ENCODE peak calls at places on chromosomes 1 and 21, in six cellular contexts. One of them, this sample, is unnamed.

GRCh38 chr1:174743654-174744561 is 255.8 kb upstream of the CACYBP start:
- DNase-seq in effector CD4-positive, alpha-beta T cell: no peak
- DNase-seq in neural progenitor cell: peak
- DNase-seq in T-helper 17 cell: no peak
- DNase-seq in NCI-H1092: peak
- DNase-seq in activated CD4-positive, alpha-beta memory T cell treated with anti-CD3 and anti-CD28 coated beads, Interleukin-2, amount 10 ng/mL, durations not matched to agents 7 days and 5 days: no peak
- DNase-seq in this sample: peak

GRCh38 chr1:159090566-159091546 is 14.3 kb upstream of the AIM2 start:
- DNase-seq in effector CD4-positive, alpha-beta T cell: no peak
- DNase-seq in neural progenitor cell: no peak
- DNase-seq in T-helper 17 cell: no peak
- DNase-seq in NCI-H1092: no peak
- DNase-seq in activated CD4-positive, alpha-beta memory T cell treated with anti-CD3 and anti-CD28 coated beads, Interleukin-2, amount 10 ng/mL, durations not matched to agents 7 days and 5 days: no peak
- DNase-seq in this sample: no peak

GRCh38 chr1:176905648-176906047 is 258.9 kb downstream of the ASTN1 start:
- DNase-seq in effector CD4-positive, alpha-beta T cell: no peak
- DNase-seq in neural progenitor cell: no peak
- DNase-seq in T-helper 17 cell: no peak
- DNase-seq in NCI-H1092: no peak
- DNase-seq in activated CD4-positive, alpha-beta memory T cell treated with anti-CD3 and anti-CD28 coated beads, Interleukin-2, amount 10 ng/mL, durations not matched to agents 7 days and 5 days: no peak
- DNase-seq in this sample: no peak

GRCh38 chr1:43716559-43717281 is 9.4 kb downstream of the ST3GAL3 start:
- DNase-seq in effector CD4-positive, alpha-beta T cell: no peak
- DNase-seq in neural progenitor cell: no peak
- DNase-seq in T-helper 17 cell: no peak
- DNase-seq in NCI-H1092: no peak
- DNase-seq in activated CD4-positive, alpha-beta memory T cell treated with anti-CD3 and anti-CD28 coated beads, Interleukin-2, amount 10 ng/mL, durations not matched to agents 7 days and 5 days: no peak
- DNase-seq in this sample: no peak

GRCh38 chr1:231310391-231310934 is 27.2 kb downstream of the EXOC8 start:
- DNase-seq in effector CD4-positive, alpha-beta T cell: no peak
- DNase-seq in neural progenitor cell: no peak
- DNase-seq in T-helper 17 cell: no peak
- DNase-seq in NCI-H1092: no peak
- DNase-seq in activated CD4-positive, alpha-beta memory T cell treated with anti-CD3 and anti-CD28 coated beads, Interleukin-2, amount 10 ng/mL, durations not matched to agents 7 days and 5 days: no peak
- DNase-seq in this sample: no peak

GRCh38 chr1:5731110-5731423 is 261.2 kb downstream of the NPHP4 start:
- DNase-seq in effector CD4-positive, alpha-beta T cell: no peak
- DNase-seq in neural progenitor cell: no peak
- DNase-seq in T-helper 17 cell: no peak
- DNase-seq in NCI-H1092: no peak
- DNase-seq in activated CD4-positive, alpha-beta memory T cell treated with anti-CD3 and anti-CD28 coated beads, Interleukin-2, amount 10 ng/mL, durations not matched to agents 7 days and 5 days: no peak
- DNase-seq in this sample: no peak

GRCh38 chr1:200359610-200360163 is 50.1 kb downstream of the ZNF281 start:
- DNase-seq in effector CD4-positive, alpha-beta T cell: no peak
- DNase-seq in neural progenitor cell: no peak
- DNase-seq in T-helper 17 cell: no peak
- DNase-seq in NCI-H1092: no peak
- DNase-seq in activated CD4-positive, alpha-beta memory T cell treated with anti-CD3 and anti-CD28 coated beads, Interleukin-2, amount 10 ng/mL, durations not matched to agents 7 days and 5 days: no peak
- DNase-seq in this sample: no peak

GRCh38 chr1:243942196-243943150 is 92.4 kb upstream of the AKT3 start:
- DNase-seq in effector CD4-positive, alpha-beta T cell: no peak
- DNase-seq in neural progenitor cell: no peak
- DNase-seq in T-helper 17 cell: no peak
- DNase-seq in NCI-H1092: no peak
- DNase-seq in activated CD4-positive, alpha-beta memory T cell treated with anti-CD3 and anti-CD28 coated beads, Interleukin-2, amount 10 ng/mL, durations not matched to agents 7 days and 5 days: no peak
- DNase-seq in this sample: no peak

GRCh38 chr1:193457676-193458075 is 271.3 kb upstream of the B3GALT2 start:
- DNase-seq in effector CD4-positive, alpha-beta T cell: peak
- DNase-seq in neural progenitor cell: no peak
- DNase-seq in T-helper 17 cell: no peak
- DNase-seq in NCI-H1092: no peak
- DNase-seq in activated CD4-positive, alpha-beta memory T cell treated with anti-CD3 and anti-CD28 coated beads, Interleukin-2, amount 10 ng/mL, durations not matched to agents 7 days and 5 days: peak
- DNase-seq in this sample: no peak

GRCh38 chr21:42155045-42155855 is 63.7 kb upstream of the ABCG1 start:
- DNase-seq in effector CD4-positive, alpha-beta T cell: no peak
- DNase-seq in neural progenitor cell: no peak
- DNase-seq in T-helper 17 cell: no peak
- DNase-seq in NCI-H1092: no peak
- DNase-seq in activated CD4-positive, alpha-beta memory T cell treated with anti-CD3 and anti-CD28 coated beads, Interleukin-2, amount 10 ng/mL, durations not matched to agents 7 days and 5 days: no peak
- DNase-seq in this sample: no peak

GRCh38 chr21:32626633-32627196 is 14.5 kb upstream of the CFAP298 start:
- DNase-seq in effector CD4-positive, alpha-beta T cell: no peak
- DNase-seq in neural progenitor cell: no peak
- DNase-seq in T-helper 17 cell: no peak
- DNase-seq in NCI-H1092: no peak
- DNase-seq in activated CD4-positive, alpha-beta memory T cell treated with anti-CD3 and anti-CD28 coated beads, Interleukin-2, amount 10 ng/mL, durations not matched to agents 7 days and 5 days: no peak
- DNase-seq in this sample: peak

GRCh38 chr1:59986736-59987310 is 60.2 kb upstream of the CYP2J2 start:
- DNase-seq in effector CD4-positive, alpha-beta T cell: no peak
- DNase-seq in neural progenitor cell: no peak
- DNase-seq in T-helper 17 cell: no peak
- DNase-seq in NCI-H1092: no peak
- DNase-seq in activated CD4-positive, alpha-beta memory T cell treated with anti-CD3 and anti-CD28 coated beads, Interleukin-2, amount 10 ng/mL, durations not matched to agents 7 days and 5 days: no peak
- DNase-seq in this sample: no peak

GRCh38 chr1:227795732-227796131 is 19.7 kb upstream of the PRSS38 start:
- DNase-seq in effector CD4-positive, alpha-beta T cell: no peak
- DNase-seq in neural progenitor cell: no peak
- DNase-seq in T-helper 17 cell: no peak
- DNase-seq in NCI-H1092: no peak
- DNase-seq in activated CD4-positive, alpha-beta memory T cell treated with anti-CD3 and anti-CD28 coated beads, Interleukin-2, amount 10 ng/mL, durations not matched to agents 7 days and 5 days: no peak
- DNase-seq in this sample: no peak

GRCh38 chr1:232477728-232478127 is 152.2 kb downstream of the SIPA1L2 start:
- DNase-seq in effector CD4-positive, alpha-beta T cell: no peak
- DNase-seq in neural progenitor cell: peak
- DNase-seq in T-helper 17 cell: no peak
- DNase-seq in NCI-H1092: no peak
- DNase-seq in activated CD4-positive, alpha-beta memory T cell treated with anti-CD3 and anti-CD28 coated beads, Interleukin-2, amount 10 ng/mL, durations not matched to agents 7 days and 5 days: no peak
- DNase-seq in this sample: peak

GRCh38 chr21:35840949-35841348 is 219.4 kb downstream of the SETD4 start:
- DNase-seq in effector CD4-positive, alpha-beta T cell: no peak
- DNase-seq in neural progenitor cell: no peak
- DNase-seq in T-helper 17 cell: no peak
- DNase-seq in NCI-H1092: no peak
- DNase-seq in activated CD4-positive, alpha-beta memory T cell treated with anti-CD3 and anti-CD28 coated beads, Interleukin-2, amount 10 ng/mL, durations not matched to agents 7 days and 5 days: no peak
- DNase-seq in this sample: no peak

GRCh38 chr1:8816831-8817412 is 518 bp downstream of the RERE start:
- DNase-seq in effector CD4-positive, alpha-beta T cell: peak
- DNase-seq in neural progenitor cell: peak
- DNase-seq in T-helper 17 cell: no peak
- DNase-seq in NCI-H1092: no peak
- DNase-seq in activated CD4-positive, alpha-beta memory T cell treated with anti-CD3 and anti-CD28 coated beads, Interleukin-2, amount 10 ng/mL, durations not matched to agents 7 days and 5 days: peak
- DNase-seq in this sample: no peak

GRCh38 chr1:45552309-45552708 is 1.7 kb downstream of the AKR1A1 start:
- DNase-seq in effector CD4-positive, alpha-beta T cell: no peak
- DNase-seq in neural progenitor cell: no peak
- DNase-seq in T-helper 17 cell: no peak
- DNase-seq in NCI-H1092: peak
- DNase-seq in activated CD4-positive, alpha-beta memory T cell treated with anti-CD3 and anti-CD28 coated beads, Interleukin-2, amount 10 ng/mL, durations not matched to agents 7 days and 5 days: no peak
- DNase-seq in this sample: no peak

GRCh38 chr1:157483635-157484034 is 68.7 kb downstream of the FCRL5 start:
- DNase-seq in effector CD4-positive, alpha-beta T cell: no peak
- DNase-seq in neural progenitor cell: no peak
- DNase-seq in T-helper 17 cell: no peak
- DNase-seq in NCI-H1092: no peak
- DNase-seq in activated CD4-positive, alpha-beta memory T cell treated with anti-CD3 and anti-CD28 coated beads, Interleukin-2, amount 10 ng/mL, durations not matched to agents 7 days and 5 days: no peak
- DNase-seq in this sample: no peak

GRCh38 chr1:92797297-92797696 is 12.4 kb upstream of the EVI5 start:
- DNase-seq in effector CD4-positive, alpha-beta T cell: no peak
- DNase-seq in neural progenitor cell: no peak
- DNase-seq in T-helper 17 cell: no peak
- DNase-seq in NCI-H1092: no peak
- DNase-seq in activated CD4-positive, alpha-beta memory T cell treated with anti-CD3 and anti-CD28 coated beads, Interleukin-2, amount 10 ng/mL, durations not matched to agents 7 days and 5 days: no peak
- DNase-seq in this sample: no peak

GRCh38 chr21:14995695-14996490 is 68.9 kb downstream of the NRIP1 start:
- DNase-seq in effector CD4-positive, alpha-beta T cell: no peak
- DNase-seq in neural progenitor cell: no peak
- DNase-seq in T-helper 17 cell: no peak
- DNase-seq in NCI-H1092: no peak
- DNase-seq in activated CD4-positive, alpha-beta memory T cell treated with anti-CD3 and anti-CD28 coated beads, Interleukin-2, amount 10 ng/mL, durations not matched to agents 7 days and 5 days: no peak
- DNase-seq in this sample: no peak

GRCh38 chr1:10399487-10399917 is 638 bp downstream of the PGD start:
- DNase-seq in effector CD4-positive, alpha-beta T cell: no peak
- DNase-seq in neural progenitor cell: no peak
- DNase-seq in T-helper 17 cell: no peak
- DNase-seq in NCI-H1092: no peak
- DNase-seq in activated CD4-positive, alpha-beta memory T cell treated with anti-CD3 and anti-CD28 coated beads, Interleukin-2, amount 10 ng/mL, durations not matched to agents 7 days and 5 days: no peak
- DNase-seq in this sample: no peak

GRCh38 chr1:108141604-108142003 is 58.5 kb downstream of the SLC25A24 start:
- DNase-seq in effector CD4-positive, alpha-beta T cell: no peak
- DNase-seq in neural progenitor cell: no peak
- DNase-seq in T-helper 17 cell: no peak
- DNase-seq in NCI-H1092: no peak
- DNase-seq in activated CD4-positive, alpha-beta memory T cell treated with anti-CD3 and anti-CD28 coated beads, Interleukin-2, amount 10 ng/mL, durations not matched to agents 7 days and 5 days: no peak
- DNase-seq in this sample: peak

GRCh38 chr21:44883250-44883649 is 9.8 kb upstream of the PTTG1IP start:
- DNase-seq in effector CD4-positive, alpha-beta T cell: no peak
- DNase-seq in neural progenitor cell: no peak
- DNase-seq in T-helper 17 cell: no peak
- DNase-seq in NCI-H1092: no peak
- DNase-seq in activated CD4-positive, alpha-beta memory T cell treated with anti-CD3 and anti-CD28 coated beads, Interleukin-2, amount 10 ng/mL, durations not matched to agents 7 days and 5 days: no peak
- DNase-seq in this sample: no peak

GRCh38 chr1:45643978-45644377 is 20.1 kb upstream of the CCDC17 start:
- DNase-seq in effector CD4-positive, alpha-beta T cell: no peak
- DNase-seq in neural progenitor cell: no peak
- DNase-seq in T-helper 17 cell: no peak
- DNase-seq in NCI-H1092: no peak
- DNase-seq in activated CD4-positive, alpha-beta memory T cell treated with anti-CD3 and anti-CD28 coated beads, Interleukin-2, amount 10 ng/mL, durations not matched to agents 7 days and 5 days: no peak
- DNase-seq in this sample: no peak

GRCh38 chr21:14543983-14544382 is 2.1 kb downstream of the SAMSN1 start:
- DNase-seq in effector CD4-positive, alpha-beta T cell: no peak
- DNase-seq in neural progenitor cell: no peak
- DNase-seq in T-helper 17 cell: no peak
- DNase-seq in NCI-H1092: no peak
- DNase-seq in activated CD4-positive, alpha-beta memory T cell treated with anti-CD3 and anti-CD28 coated beads, Interleukin-2, amount 10 ng/mL, durations not matched to agents 7 days and 5 days: no peak
- DNase-seq in this sample: no peak

GRCh38 chr1:26345718-26346117 is 8.2 kb downstream of the CRYBG2 start:
- DNase-seq in effector CD4-positive, alpha-beta T cell: no peak
- DNase-seq in neural progenitor cell: no peak
- DNase-seq in T-helper 17 cell: no peak
- DNase-seq in NCI-H1092: no peak
- DNase-seq in activated CD4-positive, alpha-beta memory T cell treated with anti-CD3 and anti-CD28 coated beads, Interleukin-2, amount 10 ng/mL, durations not matched to agents 7 days and 5 days: no peak
- DNase-seq in this sample: no peak

GRCh38 chr1:77796695-77797405 is 17.4 kb downstream of the MIGA1 start:
- DNase-seq in effector CD4-positive, alpha-beta T cell: no peak
- DNase-seq in neural progenitor cell: peak
- DNase-seq in T-helper 17 cell: no peak
- DNase-seq in NCI-H1092: no peak
- DNase-seq in activated CD4-positive, alpha-beta memory T cell treated with anti-CD3 and anti-CD28 coated beads, Interleukin-2, amount 10 ng/mL, durations not matched to agents 7 days and 5 days: no peak
- DNase-seq in this sample: no peak

GRCh38 chr1:62040450-62040849 is 154.2 kb upstream of the L1TD1 start:
- DNase-seq in effector CD4-positive, alpha-beta T cell: no peak
- DNase-seq in neural progenitor cell: no peak
- DNase-seq in T-helper 17 cell: no peak
- DNase-seq in NCI-H1092: no peak
- DNase-seq in activated CD4-positive, alpha-beta memory T cell treated with anti-CD3 and anti-CD28 coated beads, Interleukin-2, amount 10 ng/mL, durations not matched to agents 7 days and 5 days: no peak
- DNase-seq in this sample: no peak

GRCh38 chr1:195195423-195196057 is 1412.7 kb downstream of the KCNT2 start:
- DNase-seq in effector CD4-positive, alpha-beta T cell: no peak
- DNase-seq in neural progenitor cell: no peak
- DNase-seq in T-helper 17 cell: no peak
- DNase-seq in NCI-H1092: no peak
- DNase-seq in activated CD4-positive, alpha-beta memory T cell treated with anti-CD3 and anti-CD28 coated beads, Interleukin-2, amount 10 ng/mL, durations not matched to agents 7 days and 5 days: peak
- DNase-seq in this sample: no peak

GRCh38 chr1:183543619-183544204 is 46.5 kb downstream of the NCF2 start:
- DNase-seq in effector CD4-positive, alpha-beta T cell: no peak
- DNase-seq in neural progenitor cell: peak
- DNase-seq in T-helper 17 cell: no peak
- DNase-seq in NCI-H1092: no peak
- DNase-seq in activated CD4-positive, alpha-beta memory T cell treated with anti-CD3 and anti-CD28 coated beads, Interleukin-2, amount 10 ng/mL, durations not matched to agents 7 days and 5 days: no peak
- DNase-seq in this sample: peak

GRCh38 chr1:80994934-80995333 is 805.8 kb upstream of the ADGRL2 start:
- DNase-seq in effector CD4-positive, alpha-beta T cell: no peak
- DNase-seq in neural progenitor cell: no peak
- DNase-seq in T-helper 17 cell: no peak
- DNase-seq in NCI-H1092: no peak
- DNase-seq in activated CD4-positive, alpha-beta memory T cell treated with anti-CD3 and anti-CD28 coated beads, Interleukin-2, amount 10 ng/mL, durations not matched to agents 7 days and 5 days: no peak
- DNase-seq in this sample: no peak

GRCh38 chr1:200041337-200042118 is 14.0 kb downstream of the NR5A2 start:
- DNase-seq in effector CD4-positive, alpha-beta T cell: no peak
- DNase-seq in neural progenitor cell: peak
- DNase-seq in T-helper 17 cell: no peak
- DNase-seq in NCI-H1092: no peak
- DNase-seq in activated CD4-positive, alpha-beta memory T cell treated with anti-CD3 and anti-CD28 coated beads, Interleukin-2, amount 10 ng/mL, durations not matched to agents 7 days and 5 days: no peak
- DNase-seq in this sample: no peak

GRCh38 chr1:41486892-41487728 is 2.6 kb upstream of the EDN2 start:
- DNase-seq in effector CD4-positive, alpha-beta T cell: no peak
- DNase-seq in neural progenitor cell: peak
- DNase-seq in T-helper 17 cell: no peak
- DNase-seq in NCI-H1092: no peak
- DNase-seq in activated CD4-positive, alpha-beta memory T cell treated with anti-CD3 and anti-CD28 coated beads, Interleukin-2, amount 10 ng/mL, durations not matched to agents 7 days and 5 days: no peak
- DNase-seq in this sample: no peak